ENCODE peak calls at places on chromosomes 12 and 14, in nine cellular contexts. R is heart right ventricle; B is colonic mucosa; O is ovary; Y is WERI-Rb-1; T is psoas muscle; S is CD8-positive, alpha-beta T cell; K is pancreas; M is AG04450. X is an unnamed sample.

GRCh38 chr12:116039081-116039480 is 238.4 kb downstream of the MED13L start:
- DNase-seq in R (no peak), B (no peak), O (no peak), Y (no peak), T (no peak), S (no peak), K (no peak), M (no peak), X (no peak)

GRCh38 chr14:34211732-34212131 is 250.3 kb downstream of the SPTSSA start:
- DNase-seq in R (no peak), B (no peak), O (no peak), Y (peak; percentile 39), T (no peak), S (no peak), K (no peak), M (no peak), X (no peak)

GRCh38 chr12:62776575-62776974 is 158.4 kb downstream of the PPM1H start:
- DNase-seq in R (no peak), B (no peak), O (no peak), Y (no peak), T (no peak), S (no peak), K (no peak), M (no peak), X (no peak)

GRCh38 chr14:95300697-95301526 is 18.8 kb downstream of the CLMN start:
- DNase-seq in R (no peak), B (no peak), O (no peak), Y (no peak), T (no peak), S (no peak), K (no peak), M (no peak), X (no peak)

GRCh38 chr12:3533703-3534386 is 42.8 kb downstream of the PRMT8 start:
- DNase-seq in R (peak; percentile 73), B (no peak), O (peak; percentile 54), Y (no peak), T (no peak), S (no peak), K (no peak), M (no peak), X (no peak)

GRCh38 chr14:76773188-76773885 is 12.1 kb downstream of the VASH1 start:
- DNase-seq in R (peak; percentile 75), B (peak; percentile 26), O (peak; percentile 88), Y (no peak), T (peak; percentile 68), S (no peak), K (peak; percentile 79), M (peak; percentile 37), X (no peak)

GRCh38 chr12:19287302-19287701 is 152.0 kb upstream of the AEBP2 start:
- DNase-seq in R (no peak), B (no peak), O (no peak), Y (no peak), T (no peak), S (no peak), K (no peak), M (no peak), X (no peak)

GRCh38 chr12:62434504-62435336 is 31.9 kb upstream of the MON2 start:
- DNase-seq in R (no peak), B (no peak), O (no peak), Y (peak; percentile 9), T (no peak), S (no peak), K (no peak), M (no peak), X (no peak)

GRCh38 chr14:39114073-39114838 is at the start of gene GEMIN2:
- DNase-seq in R (peak; percentile 93), B (peak; percentile 96), O (peak; percentile 92), Y (peak; percentile 94), T (peak; percentile 92), S (peak; percentile 86), K (peak; percentile 93), M (peak; percentile 84), X (peak; percentile 88)

GRCh38 chr12:56081393-56082347 is 1.7 kb downstream of the ERBB3 start:
- DNase-seq in R (no peak), B (peak; percentile 90), O (no peak), Y (no peak), T (no peak), S (no peak), K (peak; percentile 79), M (no peak), X (no peak)

GRCh38 chr14:91416744-91417133 is 881 bp downstream of the CCDC88C start:
- DNase-seq in R (no peak), B (peak; percentile 69), O (no peak), Y (no peak), T (no peak), S (no peak), K (no peak), M (no peak), X (no peak)

GRCh38 chr12:69570545-69571399 is 14.5 kb upstream of the CCT2 start:
- DNase-seq in R (peak; percentile 56), B (peak; percentile 58), O (peak; percentile 66), Y (peak; percentile 52), T (no peak), S (peak; percentile 5), K (peak; percentile 43), M (no peak), X (peak; percentile 20)

GRCh38 chr14:69582207-69582606 is 7.5 kb upstream of the CCDC177 start:
- DNase-seq in R (no peak), B (no peak), O (no peak), Y (no peak), T (no peak), S (no peak), K (no peak), M (peak; percentile 7), X (no peak)

DNA sequence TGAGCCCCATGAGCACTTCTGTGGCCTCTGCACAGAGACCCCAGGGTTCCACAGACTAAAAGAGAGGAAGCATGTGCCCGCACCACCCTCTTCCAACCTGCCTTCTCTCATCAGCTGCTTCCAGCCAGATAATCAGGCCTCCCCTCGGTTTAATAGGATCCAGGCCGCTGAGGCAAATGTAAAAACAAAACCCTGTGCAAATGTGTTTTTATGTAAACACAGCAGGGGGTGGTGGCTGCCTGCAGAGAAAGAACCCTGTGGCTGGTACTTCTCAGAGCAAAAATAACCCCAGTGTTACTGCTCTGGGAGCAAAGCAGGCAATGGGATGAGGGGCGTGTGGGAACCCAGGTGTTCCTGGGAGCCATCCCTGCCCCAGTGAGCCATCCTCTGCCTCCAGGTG is 46.2 kb downstream of the WSCD2 start:
- DNase-seq in R (no peak), B (no peak), O (no peak), Y (no peak), T (no peak), S (no peak), K (no peak), M (no peak), X (no peak)
- H3K27ac ChIP-seq in R (no peak overlapping the region), B (no peak overlapping the region), O (no peak overlapping the region), Y (no peak overlapping the region), T (no peak overlapping the region), S (no peak overlapping the region), K (no peak overlapping the region), M (no peak overlapping the region), X (no peak overlapping the region)

DNA sequence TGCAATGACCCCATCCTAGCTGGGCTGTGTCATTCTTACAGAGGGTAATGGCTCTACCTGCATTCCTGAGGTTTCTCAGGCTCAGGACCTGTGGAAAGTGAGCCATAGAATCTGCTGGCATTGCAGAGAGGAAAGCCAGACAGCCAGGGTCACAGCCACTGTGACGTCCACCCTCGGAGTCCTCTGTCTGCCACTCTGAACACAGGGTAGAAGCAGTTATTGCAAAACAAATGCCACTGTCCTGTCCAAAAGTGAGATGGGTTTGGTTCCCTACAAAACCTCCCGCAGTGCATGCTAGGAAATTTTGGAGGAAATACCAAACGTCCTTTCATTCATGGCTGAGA is 37.8 kb downstream of the TNFAIP2 start:
- DNase-seq in R (no peak), B (no peak), O (no peak), Y (no peak), T (no peak), S (no peak), K (no peak), M (no peak), X (no peak)
- H3K27ac ChIP-seq in R (no peak overlapping the region), B (no peak overlapping the region), O (no peak overlapping the region), Y (no peak overlapping the region), T (no peak overlapping the region), S (no peak overlapping the region), K (no peak overlapping the region), M (no peak overlapping the region), X (no peak overlapping the region)

DNA sequence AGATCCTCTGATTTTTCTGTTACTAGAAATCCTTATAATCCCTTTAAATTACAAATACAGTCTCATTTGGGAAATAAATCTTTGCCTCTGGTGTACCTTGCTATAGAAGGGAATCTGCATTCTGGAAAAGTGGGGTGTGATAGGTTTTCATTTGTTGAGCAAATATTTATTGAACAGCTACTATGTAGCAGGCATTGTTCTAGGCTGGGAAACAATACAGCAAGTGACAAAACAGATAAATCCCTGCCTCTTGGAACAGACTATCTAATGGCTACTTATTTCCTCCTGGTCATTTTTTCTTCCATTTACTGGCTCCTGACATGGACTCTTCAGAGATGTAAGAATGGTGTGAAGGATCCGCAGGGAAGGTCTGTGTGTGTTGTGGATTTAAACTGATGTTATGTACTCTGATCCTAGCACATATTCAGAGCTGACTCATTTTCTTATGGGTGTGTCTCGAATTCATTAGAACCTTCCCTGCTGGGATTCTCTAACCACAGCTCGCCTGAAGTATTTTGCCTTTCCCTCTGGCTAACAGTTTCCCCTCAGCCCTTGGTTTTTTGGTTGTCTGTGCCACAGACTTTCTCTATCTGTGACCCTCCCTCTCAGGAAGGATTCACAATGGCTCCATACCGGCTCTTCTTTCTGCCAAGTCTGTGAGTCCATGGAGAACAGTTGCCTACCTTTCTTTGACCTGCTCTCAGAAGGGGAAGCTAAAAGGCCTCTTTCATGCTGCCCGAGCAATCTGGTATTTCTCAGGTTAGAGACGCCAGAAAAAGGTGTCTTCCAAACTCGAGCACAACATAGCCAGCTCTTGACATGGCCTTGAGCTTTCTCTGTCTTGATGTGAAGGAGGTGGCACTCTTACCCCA is 53.7 kb downstream of the TMTC2 start:
- DNase-seq in R (no peak), B (no peak), O (no peak), Y (no peak), T (no peak), S (no peak), K (no peak), M (no peak), X (no peak)
- H3K27ac ChIP-seq in R (no peak overlapping the region), B (no peak overlapping the region), O (no peak overlapping the region), Y (no peak overlapping the region), T (no peak overlapping the region), S (no peak overlapping the region), K (no peak overlapping the region), M (no peak overlapping the region), X (no peak overlapping the region)

GRCh38 chr14:93267149-93267711 is 60.2 kb downstream of the UBR7 start:
- DNase-seq in R (no peak), B (no peak), O (no peak), Y (peak; percentile 14), T (no peak), S (no peak), K (no peak), M (no peak), X (no peak)

GRCh38 chr14:93268406-93268805 is 61.4 kb downstream of the UBR7 start:
- DNase-seq in R (no peak), B (no peak), O (no peak), Y (no peak), T (no peak), S (no peak), K (no peak), M (no peak), X (no peak)

GRCh38 chr14:93266127-93266526 is 59.1 kb downstream of the UBR7 start:
- DNase-seq in R (no peak), B (no peak), O (no peak), Y (no peak), T (no peak), S (no peak), K (no peak), M (no peak), X (no peak)

GRCh38 chr14:93271111-93271510 is 61.7 kb downstream of the BTBD7 start:
- DNase-seq in R (no peak), B (no peak), O (no peak), Y (no peak), T (no peak), S (no peak), K (no peak), M (no peak), X (no peak)

GRCh38 chr14:93269341-93270068 is 62.4 kb downstream of the UBR7 start:
- DNase-seq in R (no peak), B (no peak), O (no peak), Y (no peak), T (no peak), S (no peak), K (no peak), M (peak; percentile 38), X (no peak)
- H3K27ac ChIP-seq in R (no peak overlapping the region), B (no peak overlapping the region), O (no peak overlapping the region), Y (no peak overlapping the region), T (peak overlapping the region; percentile 72), S (no peak overlapping the region), K (no peak overlapping the region), M (peak overlapping the region; percentile 82), X (no peak overlapping the region)

X was measured in CD8-positive, alpha-beta memory T cell.